ENCODE peak calls at places on chromosomes 1 and 21, in six cellular contexts. K is endothelial cell, N is WTC11, W is OCI-LY7, Q is tibial artery, F is retinal pigment epithelial cell. I is an unnamed sample.

GRCh38 chr1:185316163-185317033 is 645 bp downstream of the IVNS1ABP start:
- DNase-seq in K (peak; percentile 92), N (peak; percentile 90), F (peak; percentile 68), Q (peak; percentile 95), W (peak; percentile 85), I (peak; percentile 91)

GRCh38 chr21:38756746-38757145 is 49.0 kb upstream of the ETS2 start:
- DNase-seq in F (no peak), Q (no peak), K (no peak), N (no peak), W (no peak), I (no peak)

GRCh38 chr21:45981154-45981606 is 390 bp upstream of the COL6A1 start:
- DNase-seq in N (peak; percentile 79), W (peak; percentile 18), K (peak; percentile 74), Q (peak; percentile 87), F (peak; percentile 43), I (peak; percentile 82)

GRCh38 chr1:9659328-9659727 is 7.8 kb downstream of the PIK3CD start:
- DNase-seq in Q (no peak), W (no peak), F (no peak), K (no peak), N (no peak), I (no peak)

GRCh38 chr1:76095800-76096199 is 21.3 kb downstream of the ST6GALNAC3 start:
- DNase-seq in K (no peak), F (no peak), N (peak; percentile 57), W (no peak), Q (no peak), I (no peak)

GRCh38 chr1:35574655-35575400 is 1.7 kb downstream of the TFAP2E start:
- DNase-seq in F (no peak), Q (no peak), W (no peak), N (no peak), K (no peak), I (no peak)

GRCh38 chr1:100606438-100606837 is 68.5 kb downstream of the GPR88 start:
- DNase-seq in F (no peak), N (peak; percentile 22), Q (peak; percentile 41), W (peak; percentile 2), K (peak; percentile 7), I (no peak)

GRCh38 chr1:106396023-106396422 is 660.5 kb upstream of the PRMT6 start:
- DNase-seq in N (no peak), F (no peak), Q (no peak), K (no peak), W (no peak), I (no peak)

GRCh38 chr1:44970317-44970716 is 16.1 kb downstream of the EIF2B3 start:
- DNase-seq in F (no peak), Q (no peak), K (no peak), W (no peak), N (no peak), I (no peak)

GRCh38 chr21:37405629-37406028 is 39.1 kb downstream of the DYRK1A start:
- DNase-seq in N (no peak), W (no peak), K (no peak), F (no peak), Q (no peak), I (no peak)

GRCh38 chr1:97451944-97452343 is 468.9 kb downstream of the DPYD start:
- DNase-seq in Q (no peak), N (no peak), W (no peak), K (no peak), F (no peak), I (no peak)

GRCh38 chr1:208139434-208140086 is 104.6 kb downstream of the PLXNA2 start:
- DNase-seq in F (no peak), K (no peak), N (no peak), W (no peak), Q (no peak), I (no peak)

GRCh38 chr1:179142889-179143299 is 61.0 kb downstream of the TOR3A start:
- DNase-seq in Q (no peak), N (no peak), W (no peak), F (peak; percentile 94), K (peak; percentile 29), I (no peak)

GRCh38 chr21:38140192-38140905 is 116.4 kb upstream of the KCNJ15 start:
- DNase-seq in W (no peak), N (no peak), K (no peak), F (peak; percentile 62), Q (peak; percentile 50), I (no peak)

GRCh38 chr1:205793959-205794730 is 18.9 kb downstream of the SLC41A1 start:
- DNase-seq in N (no peak), W (no peak), K (no peak), Q (no peak), F (no peak), I (no peak)

GRCh38 chr1:157390646-157391045 is 161.7 kb downstream of the FCRL5 start:
- DNase-seq in Q (no peak), F (peak; percentile 32), W (no peak), N (no peak), K (no peak), I (no peak)

GRCh38 chr1:80417651-80418050 is 1383.1 kb upstream of the ADGRL2 start:
- DNase-seq in Q (no peak), W (no peak), F (no peak), K (no peak), N (no peak), I (no peak)

GRCh38 chr1:193283026-193283425 is 96.6 kb upstream of the B3GALT2 start:
- DNase-seq in W (no peak), F (no peak), Q (no peak), K (no peak), N (peak; percentile 21), I (no peak)

GRCh38 chr21:14877581-14878228 is 187.1 kb downstream of the NRIP1 start:
- DNase-seq in N (no peak), W (no peak), K (no peak), Q (no peak), F (no peak), I (no peak)

GRCh38 chr1:79422726-79423125 is 416.2 kb upstream of the ADGRL4 start:
- DNase-seq in W (no peak), F (no peak), N (no peak), Q (no peak), K (no peak), I (no peak)

GRCh38 chr21:45863267-45863666 is 118.3 kb upstream of the COL6A1 start:
- DNase-seq in F (no peak), W (no peak), K (no peak), N (no peak), Q (no peak), I (no peak)

GRCh38 chr1:22528451-22528850 is 34.8 kb upstream of the EPHA8 start:
- DNase-seq in K (no peak), F (no peak), W (no peak), N (no peak), Q (no peak), I (no peak)

GRCh38 chr1:19232526-19232851 is 18.8 kb downstream of the EMC1 start:
- DNase-seq in N (no peak), K (no peak), Q (no peak), F (no peak), W (no peak), I (no peak)

GRCh38 chr1:29043270-29043971 is 80.3 kb downstream of the TMEM200B start:
- DNase-seq in Q (no peak), K (no peak), F (no peak), N (no peak), W (no peak), I (no peak)

DNA sequence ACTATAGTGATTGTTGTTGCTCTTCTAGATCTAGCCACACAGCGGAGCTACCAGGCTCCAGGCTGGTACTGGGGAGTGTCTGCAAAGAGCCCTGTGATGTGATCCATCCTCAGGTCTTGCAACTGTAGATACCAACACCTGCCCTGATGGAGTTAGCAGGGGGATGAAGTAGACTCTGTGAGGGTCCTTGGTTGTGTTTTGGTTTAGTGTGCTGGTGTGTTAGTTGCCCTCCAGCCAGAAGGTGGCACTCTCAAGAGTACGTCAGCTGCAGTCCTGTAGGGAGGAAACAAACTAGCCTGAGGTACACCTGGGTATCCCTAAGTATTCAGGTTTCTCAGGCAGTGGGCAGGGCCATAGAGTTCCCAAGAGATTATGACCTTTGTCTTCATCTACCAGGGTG is 81.2 kb upstream of the TMPRSS2 start:
- DNase-seq in W (peak; percentile 9), N (no peak), F (no peak), K (no peak), Q (no peak), I (no peak)
- TF ChIP-seq CTCF in W (peak; percentile 59), N (no peak), F (peak; percentile 10), K (no peak), Q (no peak), I (no peak)

DNA sequence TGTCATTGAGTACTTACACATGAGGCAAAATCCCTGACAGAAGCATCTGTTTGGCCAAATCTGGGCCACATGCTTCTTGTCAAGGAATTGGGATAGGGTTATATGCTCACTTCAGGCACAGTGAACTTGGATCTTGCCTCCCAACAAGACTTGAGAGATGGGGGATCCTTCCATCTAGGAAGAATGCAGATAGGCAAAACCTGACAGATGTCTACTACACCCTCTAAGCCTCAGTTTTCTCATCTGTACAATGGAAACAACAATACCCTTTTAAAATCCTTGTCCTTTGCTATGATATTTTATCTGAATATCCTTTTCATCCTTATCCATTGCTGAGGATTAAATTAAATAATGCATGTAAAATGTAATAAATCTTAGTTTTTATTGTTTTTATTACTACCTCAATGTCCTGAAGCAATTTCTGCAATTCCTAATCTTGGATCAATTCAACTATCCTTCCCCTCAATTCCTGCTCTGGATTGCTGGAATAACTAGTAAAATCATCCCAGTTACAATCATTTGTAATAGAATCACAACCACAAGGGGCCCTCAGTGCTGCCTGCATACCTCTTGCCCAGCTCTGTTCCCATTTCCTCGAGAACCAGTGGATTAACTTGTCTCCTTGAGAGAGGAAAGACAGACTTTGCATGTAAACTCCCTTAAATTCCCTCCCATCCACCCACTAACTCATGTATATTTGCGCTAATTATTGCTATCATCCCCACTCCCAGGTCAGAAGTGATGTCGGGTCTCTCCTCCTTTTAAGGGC is 8.1 kb upstream of the XPR1 start:
- DNase-seq in W (no peak), N (peak; percentile 28), Q (no peak), K (peak; percentile 25), F (no peak), I (no peak)
- TF ChIP-seq CTCF in W (no peak), N (no peak), Q (no peak), K (no peak), F (peak; percentile 63), I (peak; percentile 54)

GRCh38 chr1:1374861-1375662 is at the start of gene AURKAIP1:
- DNase-seq in Q (peak; percentile 99), N (peak; percentile 98), F (peak; percentile 98), W (peak; percentile 100), K (peak; percentile 94), I (peak; percentile 98)
- TF ChIP-seq CTCF in Q (no peak), N (no peak), F (peak; percentile 30), W (peak; percentile 42), K (no peak), I (peak; percentile 53)

DNA sequence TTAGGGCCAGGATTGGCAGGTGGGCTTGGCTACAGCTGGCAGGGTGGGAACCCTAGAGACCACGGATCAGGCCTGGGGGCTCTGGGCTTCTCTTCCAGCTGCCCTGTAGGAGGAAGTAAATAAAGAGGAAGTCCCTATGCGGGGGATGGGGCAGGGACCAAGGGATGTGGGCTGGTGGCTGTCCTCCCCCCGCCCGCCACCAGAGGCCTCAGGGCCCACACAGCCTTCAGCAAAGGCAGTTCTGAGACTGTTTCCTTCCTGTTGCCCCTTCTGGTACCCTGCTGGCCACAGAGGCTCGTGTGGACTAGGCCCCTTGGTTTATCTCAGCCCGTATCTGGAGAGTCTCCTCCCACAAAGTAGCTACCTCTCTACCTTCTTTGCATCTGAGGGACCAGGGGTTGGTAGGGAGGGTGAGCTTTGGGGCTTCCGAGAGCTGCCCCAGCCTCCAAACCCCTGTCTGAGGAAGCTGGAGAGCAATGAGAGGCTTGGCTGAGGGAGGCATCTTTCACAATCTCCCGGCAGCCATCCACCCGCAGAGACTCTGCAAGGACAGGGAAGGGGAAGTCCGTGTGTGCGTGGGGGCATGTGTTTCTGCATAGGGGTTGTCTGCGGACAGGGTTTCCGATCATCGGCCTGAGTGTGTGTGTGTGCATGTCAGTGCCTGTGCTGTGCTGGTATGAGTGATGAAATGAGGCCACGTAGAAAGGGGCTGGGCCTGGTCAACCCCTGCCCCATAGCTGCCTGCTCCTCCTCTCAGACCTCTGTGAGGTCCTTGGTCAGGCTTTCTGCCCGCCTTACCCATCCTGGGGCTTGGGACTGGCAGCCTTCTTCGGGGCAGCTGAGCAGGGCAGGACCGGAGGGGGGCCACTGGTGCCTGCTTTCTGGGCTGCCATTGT is 12.5 kb downstream of the RPS6KA1 start:
- DNase-seq in F (no peak), Q (peak; percentile 85), W (peak; percentile 95), N (peak; percentile 73), K (peak; percentile 76), I (no peak)
- TF ChIP-seq CTCF in F (no peak), Q (no peak), W (peak; percentile 72), N (no peak), K (peak; percentile 50), I (peak; percentile 67)

I was measured in type B pancreatic cell.